ENCODE peak calls at places on chromosomes 12 and 14, in ten cellular contexts. P is HCT116, X is right lobe of liver, M is tibial nerve, O is A549, Z is adrenal gland, F is transverse colon, E is sigmoid colon, Y is upper lobe of left lung, B is esophagus muscularis mucosa. U is an unnamed sample. For H3K4me1, the result is how much of the 10 kb centered on the place peaks cover.

GRCh38 chr12:121391619-121392324 is 8.1 kb upstream of the RNF34 start:
- DNase-seq in P (no peak), X (no peak), M (peak), O (no peak), Z (no peak), F (peak), E (no peak), Y (peak), B (no peak), U (no peak)

GRCh38 chr12:24230061-24230460 is 280.6 kb upstream of the SOX5 start:
- DNase-seq in P (no peak), X (no peak), M (no peak), O (no peak), Z (no peak), F (no peak), E (no peak), Y (no peak), B (no peak), U (no peak)

GRCh38 chr12:99087278-99087677 is 442.2 kb downstream of the APAF1 start:
- DNase-seq in P (no peak), X (no peak), M (no peak), O (no peak), Z (no peak), F (no peak), E (no peak), Y (no peak), B (no peak), U (no peak)

GRCh38 chr14:76763362-76764041 is 2.2 kb downstream of the VASH1 start:
- DNase-seq in P (no peak), X (no peak), M (no peak), O (no peak), Z (no peak), F (no peak), E (no peak), Y (no peak), B (no peak), U (no peak)

GRCh38 chr12:52815161-52815560 is 1.2 kb upstream of the KRT4 start:
- DNase-seq in P (no peak), X (no peak), M (no peak), O (no peak), Z (no peak), F (no peak), E (no peak), Y (no peak), B (no peak), U (no peak)

GRCh38 chr14:98692832-98693231 is 579.2 kb downstream of the BCL11B start:
- DNase-seq in P (no peak), X (no peak), M (no peak), O (no peak), Z (no peak), F (no peak), E (no peak), Y (no peak), B (peak), U (no peak)

GRCh38 chr12:112901271-112901670 is 5.5 kb upstream of the OAS1 start:
- DNase-seq in P (no peak), X (peak), M (no peak), O (no peak), Z (no peak), F (peak), E (no peak), Y (no peak), B (no peak), U (peak)

GRCh38 chr14:58865520-58866281 is 227.9 kb downstream of the DACT1 start:
- DNase-seq in P (no peak), X (no peak), M (no peak), O (no peak), Z (no peak), F (no peak), E (no peak), Y (no peak), B (no peak), U (no peak)

GRCh38 chr12:1791104-1791927 is 29.0 kb upstream of the LRTM2 start:
- DNase-seq in P (peak), X (no peak), M (peak), O (peak), Z (no peak), F (peak), E (peak), Y (peak), B (peak), U (no peak)

GRCh38 chr14:50823763-50824636 is 7.0 kb downstream of the NIN start:
- DNase-seq in P (no peak), X (no peak), M (no peak), O (no peak), Z (no peak), F (no peak), E (no peak), Y (no peak), B (peak), U (no peak)

GRCh38 chr12:51868821-51869489 is 18.9 kb upstream of the ANKRD33 start:
- DNase-seq in P (no peak), X (no peak), M (no peak), O (no peak), Z (no peak), F (no peak), E (no peak), Y (no peak), B (no peak), U (no peak)

GRCh38 chr14:94381149-94382030 is 7.0 kb downstream of the SERPINA1 start:
- DNase-seq in P (no peak), X (peak), M (no peak), O (no peak), Z (no peak), F (no peak), E (peak), Y (no peak), B (no peak), U (no peak)

GRCh38 chr14:89924224-89924623 is 30.3 kb downstream of the EFCAB11 start:
- DNase-seq in P (no peak), X (peak), M (no peak), O (no peak), Z (no peak), F (no peak), E (no peak), Y (no peak), B (no peak), U (no peak)

GRCh38 chr12:75390156-75390898 is 562 bp upstream of the GLIPR1L2 start:
- DNase-seq in P (no peak), X (no peak), M (no peak), O (no peak), Z (no peak), F (no peak), E (no peak), Y (no peak), B (no peak), U (no peak)
- H3K4me3 ChIP-seq in P (peak), X (peak), M (peak), O (peak), Z (no peak), F (peak), E (peak), Y (peak), B (peak), U (peak)

GRCh38 chr12:100474617-100475016 is 951 bp downstream of the NR1H4 start:
- DNase-seq in P (no peak), X (no peak), M (no peak), O (no peak), Z (no peak), F (no peak), E (no peak), Y (no peak), B (no peak), U (no peak)
- TF ChIP-seq POLR2A in P (no peak), X (no peak), M (no peak), O (no peak), Z (no peak), F (no peak), E (no peak), Y (no peak), B (no peak), U (no peak)

GRCh38 chr14:100784523-100785337 is 41.2 kb upstream of the MEG3 start:
- DNase-seq in P (no peak), X (no peak), M (no peak), O (no peak), Z (no peak), F (no peak), E (peak), Y (no peak), B (no peak), U (no peak)
- H3K4me1 ChIP-seq in P (under half), X (under half), M (under half), O (under half), Z (under half), F (under half), E (under half), Y (under half), B (under half), U (under half)

DNA sequence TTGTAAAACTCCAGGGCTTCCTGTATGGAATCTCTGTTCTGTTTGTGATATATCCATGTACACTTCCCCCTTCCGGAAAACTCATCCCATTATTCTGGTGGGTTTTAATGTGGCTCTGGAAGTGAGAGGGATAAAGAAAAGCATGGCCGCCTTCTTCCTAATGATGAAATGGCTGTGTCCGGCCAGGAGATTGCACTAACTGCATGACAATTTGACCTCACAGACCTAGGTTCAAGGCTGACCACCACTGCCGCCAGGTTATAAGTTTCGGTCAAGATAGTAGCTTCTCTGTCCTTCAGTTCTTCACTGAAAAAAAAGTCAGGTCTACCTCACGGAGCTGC is 41.0 kb upstream of the NPAS3 start:
- DNase-seq in P (no peak), X (no peak), M (no peak), O (no peak), Z (peak), F (no peak), E (no peak), Y (no peak), B (no peak), U (no peak)
- H3K4me3 ChIP-seq in P (no peak), X (peak), M (peak), O (peak), Z (no peak), F (peak), E (peak), Y (peak), B (peak), U (peak)

GRCh38 chr12:9868271-9868815 is 811 bp downstream of the CLEC2B start:
- DNase-seq in P (no peak), X (no peak), M (no peak), O (no peak), Z (no peak), F (no peak), E (no peak), Y (no peak), B (no peak), U (no peak)
- TF ChIP-seq POLR2A in P (no peak), X (no peak), M (no peak), O (no peak), Z (no peak), F (no peak), E (no peak), Y (no peak), B (no peak), U (no peak)

GRCh38 chr14:74834682-74835392 is 41.1 kb downstream of the PROX2 start:
- DNase-seq in P (no peak), X (no peak), M (no peak), O (no peak), Z (no peak), F (no peak), E (no peak), Y (no peak), B (no peak), U (no peak)
- H3K4me1 ChIP-seq in P (under half), X (under half), M (under half), O (under half), Z (under half), F (under half), E (under half), Y (under half), B (under half), U (under half)

DNA sequence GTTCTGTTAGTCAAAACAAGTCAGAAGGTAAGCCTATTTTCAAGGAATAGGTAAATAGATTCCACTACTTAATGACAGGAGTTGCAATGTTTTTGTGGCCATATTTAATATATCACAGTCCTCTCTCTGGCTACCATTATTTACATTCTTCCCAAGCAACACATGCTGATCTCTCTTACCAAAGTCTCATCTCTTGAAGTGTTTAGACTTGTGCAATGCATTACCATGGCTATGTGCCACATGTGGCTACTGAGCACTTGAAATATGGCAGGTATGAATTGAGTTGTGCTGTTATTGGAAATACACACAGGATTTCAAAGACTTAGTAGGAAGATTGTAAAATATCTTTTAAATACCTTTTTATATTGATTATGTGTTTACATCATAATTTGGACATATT is 262.4 kb upstream of the PDE3A start:
- DNase-seq in P (no peak), X (no peak), M (no peak), O (no peak), Z (no peak), F (no peak), E (no peak), Y (no peak), B (no peak), U (no peak)
- H3K4me3 ChIP-seq in P (no peak), X (no peak), M (no peak), O (no peak), Z (no peak), F (no peak), E (no peak), Y (no peak), B (no peak), U (no peak)